ENCODE peak calls at places on chromosomes 1 and 21, in nine cellular contexts. G is pancreas; U is activated B cell treated with CpG ODN at 0.5 μM for 24 hours; D is Panc1; T is left lung; O is activated naive CD8-positive, alpha-beta T cell treated with anti-CD3 and anti-CD28 coated beads, Interleukin-2, amount 10 ng/mL, durations not matched to agents 7 days and 5 days; E is right lobe of liver; W is CD4-positive, alpha-beta T cell; S is IMR-90. V is an unnamed sample.

GRCh38 chr1:26772687-26773086 is 15.1 kb upstream of the PIGV start:
- ATAC-seq in D (peak), E (no peak), S (peak), W (no peak), U (no peak), G (no peak), O (no peak), T (no peak), V (no peak)

GRCh38 chr1:211986628-211987254 is 48.6 kb downstream of the INTS7 start:
- ATAC-seq in T (no peak), O (no peak), D (no peak), W (no peak), E (no peak), S (no peak), G (no peak), U (no peak), V (peak)

GRCh38 chr1:200866521-200866920 is 6.3 kb upstream of the GPR25 start:
- ATAC-seq in S (peak), O (peak), T (peak), W (no peak), U (peak), E (no peak), G (peak), D (peak), V (peak)

GRCh38 chr1:35047188-35047858 is 15.6 kb upstream of the ZMYM6 start:
- ATAC-seq in G (peak), O (no peak), E (no peak), S (peak), U (peak), W (no peak), D (peak), T (no peak), V (peak)

GRCh38 chr1:154859786-154860153 is 10.3 kb downstream of the KCNN3 start:
- ATAC-seq in U (peak), S (no peak), W (no peak), O (no peak), E (no peak), T (peak), G (no peak), D (no peak), V (peak)

GRCh38 chr1:208318150-208318734 is 74.1 kb upstream of the PLXNA2 start:
- ATAC-seq in W (no peak), T (no peak), O (no peak), E (no peak), D (no peak), G (no peak), S (no peak), U (no peak), V (no peak)

GRCh38 chr1:226526801-226527595 is 21.6 kb upstream of the STUM start:
- ATAC-seq in O (no peak), S (peak), D (peak), T (peak), W (no peak), G (peak), E (no peak), U (no peak), V (no peak)

GRCh38 chr21:44351535-44352252 is 1.7 kb upstream of the TRPM2 start:
- ATAC-seq in W (no peak), E (no peak), T (no peak), D (no peak), U (no peak), O (no peak), S (no peak), G (no peak), V (no peak)

GRCh38 chr21:25831300-25831699 is 96.5 kb downstream of the GABPA start:
- ATAC-seq in T (no peak), G (no peak), E (no peak), S (peak), U (no peak), W (no peak), D (no peak), O (no peak), V (no peak)

GRCh38 chr1:204251926-204252689 is 38.3 kb upstream of the GOLT1A start:
- ATAC-seq in T (no peak), D (no peak), W (no peak), G (no peak), E (no peak), O (no peak), S (no peak), U (no peak), V (no peak)

GRCh38 chr1:6098303-6099215 is 52.9 kb downstream of the KCNAB2 start:
- ATAC-seq in D (no peak), T (no peak), S (no peak), O (no peak), W (no peak), G (peak), E (no peak), U (no peak), V (no peak)

GRCh38 chr1:194338241-194338948 is 1152.0 kb upstream of the B3GALT2 start:
- ATAC-seq in D (no peak), U (no peak), G (no peak), T (no peak), O (no peak), S (no peak), E (no peak), W (no peak), V (no peak)

GRCh38 chr1:11990303-11991032 is 10.2 kb downstream of the MFN2 start:
- ATAC-seq in T (peak), G (no peak), O (no peak), S (peak), U (no peak), W (no peak), D (peak), E (peak), V (no peak)

GRCh38 chr1:160451119-160451858 is 50.9 kb downstream of the VANGL2 start:
- ATAC-seq in G (peak), S (no peak), U (no peak), D (no peak), O (peak), W (peak), T (peak), E (peak), V (no peak)

GRCh38 chr1:14238472-14239059 is 359.9 kb upstream of the KAZN start:
- ATAC-seq in S (no peak), E (no peak), G (peak), O (no peak), W (no peak), T (peak), U (no peak), D (no peak), V (no peak)

GRCh38 chr1:113353581-113353980 is 36.7 kb upstream of the MAGI3 start:
- ATAC-seq in G (no peak), S (no peak), E (no peak), O (no peak), T (no peak), U (no peak), D (no peak), W (no peak), V (no peak)

GRCh38 chr1:54314691-54315455 is 91.3 kb downstream of the SSBP3 start:
- ATAC-seq in D (no peak), S (no peak), T (peak), W (no peak), E (no peak), U (no peak), G (peak), O (no peak), V (no peak)

GRCh38 chr1:167482184-167482583 is 36.1 kb downstream of the CD247 start:
- ATAC-seq in U (no peak), D (no peak), S (no peak), E (no peak), T (peak), O (peak), W (peak), G (no peak), V (no peak)

GRCh38 chr1:178086294-178087255 is 7.3 kb upstream of the RASAL2 start:
- ATAC-seq in W (no peak), O (no peak), U (no peak), E (peak), T (peak), G (no peak), D (no peak), S (peak), V (no peak)

GRCh38 chr1:67809887-67810286 is 23.4 kb downstream of the GNG12 start:
- ATAC-seq in E (no peak), W (no peak), D (no peak), G (no peak), S (no peak), U (no peak), T (no peak), O (no peak), V (no peak)

GRCh38 chr1:206041640-206042039 is 11.3 kb upstream of the RHEX start:
- ATAC-seq in W (no peak), D (peak), G (peak), S (no peak), O (no peak), E (no peak), U (peak), T (peak), V (peak)

GRCh38 chr1:206890125-206890637 is 7.1 kb upstream of the IL24 start:
- ATAC-seq in D (peak), U (no peak), G (peak), E (peak), W (no peak), O (no peak), S (peak), T (peak), V (no peak)

GRCh38 chr1:224219011-224219611 is 36.1 kb downstream of the DEGS1 start:
- ATAC-seq in U (no peak), G (no peak), E (no peak), W (no peak), D (no peak), T (no peak), S (no peak), O (no peak), V (no peak)

V was measured in stimulated activated memory B cell treated with anti-CD40 and anti-IgM and Interleukin-4, amounts not matched to agents 10 μg/mL and 1 μg/mL and 100 μg/mL, for 72 hours.